ENCODE peak calls at places on chromosome 14, in six cellular contexts. O is mesenchymal stem cell, R is ovary, J is body of pancreas, C is fibroblast of the aortic adventitia, H is cardiac fibroblast. Z is an unnamed sample.

GRCh38 chr14:91155626-91156089 is 41.8 kb downstream of the DGLUCY start:
- DNase-seq in O (no peak), R (no peak), J (no peak), C (no peak), H (no peak), Z (no peak)

GRCh38 chr14:92277031-92277430 is 45.9 kb upstream of the SLC24A4 start:
- DNase-seq in O (peak), R (no peak), J (no peak), C (no peak), H (no peak), Z (no peak)

GRCh38 chr14:33777651-33778050 is 173.2 kb downstream of the EGLN3 start:
- DNase-seq in O (no peak), R (no peak), J (no peak), C (no peak), H (no peak), Z (no peak)

GRCh38 chr14:61288720-61289119 is 7.6 kb upstream of the TMEM30B start:
- DNase-seq in O (no peak), R (no peak), J (no peak), C (no peak), H (no peak), Z (no peak)

GRCh38 chr14:81432171-81432570 is 32.0 kb upstream of the STON2 start:
- DNase-seq in O (no peak), R (no peak), J (no peak), C (peak), H (no peak), Z (no peak)

GRCh38 chr14:101788016-101788695 is 26.6 kb downstream of the PPP2R5C start:
- DNase-seq in O (no peak), R (no peak), J (no peak), C (no peak), H (no peak), Z (no peak)

GRCh38 chr14:67332468-67332867 is 27.1 kb downstream of the ATP6V1D start:
- DNase-seq in O (no peak), R (no peak), J (no peak), C (no peak), H (no peak), Z (no peak)

GRCh38 chr14:88232783-88233182 is 90.3 kb downstream of the KCNK10 start:
- DNase-seq in O (no peak), R (no peak), J (no peak), C (no peak), H (no peak), Z (no peak)

GRCh38 chr14:29016050-29016900 is 249.7 kb downstream of the FOXG1 start:
- DNase-seq in O (peak), R (no peak), J (peak), C (peak), H (peak), Z (no peak)

GRCh38 chr14:49427117-49427516 is 159.1 kb downstream of the RPS29 start:
- DNase-seq in O (no peak), R (no peak), J (no peak), C (no peak), H (no peak), Z (no peak)

GRCh38 chr14:63308723-63309317 is 9.9 kb downstream of the GPHB5 start:
- DNase-seq in O (no peak), R (no peak), J (peak), C (peak), H (peak), Z (no peak)

GRCh38 chr14:33363687-33364086 is 425.0 kb downstream of the NPAS3 start:
- DNase-seq in O (peak), R (no peak), J (no peak), C (no peak), H (peak), Z (no peak)

GRCh38 chr14:78754059-78754458 is 583.9 kb downstream of the NRXN3 start:
- DNase-seq in O (no peak), R (no peak), J (no peak), C (no peak), H (no peak), Z (no peak)

GRCh38 chr14:80664576-80664975 is 277.0 kb downstream of the CEP128 start:
- DNase-seq in O (peak), R (no peak), J (no peak), C (peak), H (peak), Z (no peak)

GRCh38 chr14:58922211-58922940 is 266.1 kb upstream of the DAAM1 start:
- DNase-seq in O (peak), R (no peak), J (no peak), C (no peak), H (no peak), Z (no peak)

GRCh38 chr14:74562515-74563232 is 49.4 kb downstream of the LTBP2 start:
- DNase-seq in O (peak), R (no peak), J (no peak), C (no peak), H (no peak), Z (no peak)

GRCh38 chr14:68343534-68344093 is 449.3 kb downstream of the ZFP36L1 start:
- DNase-seq in O (no peak), R (no peak), J (no peak), C (no peak), H (no peak), Z (no peak)

GRCh38 chr14:87888136-87888999 is 104.6 kb downstream of the GALC start:
- DNase-seq in O (no peak), R (no peak), J (peak), C (peak), H (no peak), Z (no peak)

GRCh38 chr14:67358914-67359313 is 690 bp downstream of the ATP6V1D start:
- DNase-seq in O (peak), R (no peak), J (no peak), C (no peak), H (no peak), Z (no peak)

GRCh38 chr14:98182385-98183055 is 1089.5 kb downstream of the BCL11B start:
- DNase-seq in O (no peak), R (no peak), J (no peak), C (peak), H (peak), Z (no peak)

GRCh38 chr14:37515761-37516160 is 79.3 kb downstream of the FOXA1 start:
- DNase-seq in O (no peak), R (no peak), J (no peak), C (no peak), H (no peak), Z (no peak)

GRCh38 chr14:21526672-21527319 is 650 bp upstream of the SALL2 start:
- DNase-seq in O (no peak), R (no peak), J (no peak), C (no peak), H (no peak), Z (no peak)

GRCh38 chr14:87992720-87993484 is at the start of gene GALC:
- DNase-seq in O (peak), R (peak), J (peak), C (peak), H (peak), Z (peak)

GRCh38 chr14:36454599-36455240 is 65.3 kb downstream of the NKX2-1 start:
- DNase-seq in O (no peak), R (no peak), J (no peak), C (no peak), H (no peak), Z (no peak)

GRCh38 chr14:23175823-23176222 is 7.6 kb downstream of the SLC7A8 start:
- DNase-seq in O (no peak), R (no peak), J (no peak), C (peak), H (peak), Z (no peak)

GRCh38 chr14:75147423-75148071 is 20.7 kb upstream of the NEK9 start:
- DNase-seq in O (peak), R (peak), J (peak), C (peak), H (peak), Z (peak)

GRCh38 chr14:22555573-22556011 is 33.4 kb downstream of the DAD1 start:
- DNase-seq in O (no peak), R (no peak), J (no peak), C (no peak), H (no peak), Z (no peak)

GRCh38 chr14:77498120-77498979 is at the start of gene ISM2:
- DNase-seq in O (peak), R (no peak), J (peak), C (peak), H (peak), Z (no peak)
- H3K4me3 ChIP-seq in O (peak), R (peak), J (peak), C (peak), H (peak), Z (peak)

GRCh38 chr14:64763089-64763782 is 59.0 kb downstream of the PLEKHG3 start:
- DNase-seq in O (no peak), R (peak), J (no peak), C (no peak), H (no peak), Z (no peak)

GRCh38 chr14:64760916-64761315 is 56.7 kb downstream of the PLEKHG3 start:
- DNase-seq in O (no peak), R (peak), J (no peak), C (no peak), H (no peak), Z (no peak)

GRCh38 chr14:64761441-64762043 is 57.3 kb downstream of the PLEKHG3 start:
- DNase-seq in O (peak), R (peak), J (peak), C (no peak), H (no peak), Z (no peak)

GRCh38 chr14:64763801-64764511 is 59.7 kb downstream of the PLEKHG3 start:
- DNase-seq in O (peak), R (peak), J (no peak), C (peak), H (peak), Z (peak)

GRCh38 chr14:64762044-64763034 is 58.1 kb downstream of the PLEKHG3 start:
- DNase-seq in O (peak), R (peak), J (peak), C (peak), H (peak), Z (peak)
- H3K4me3 ChIP-seq in O (no peak), R (no peak), J (no peak), C (no peak), H (no peak), Z (no peak)

DNA sequence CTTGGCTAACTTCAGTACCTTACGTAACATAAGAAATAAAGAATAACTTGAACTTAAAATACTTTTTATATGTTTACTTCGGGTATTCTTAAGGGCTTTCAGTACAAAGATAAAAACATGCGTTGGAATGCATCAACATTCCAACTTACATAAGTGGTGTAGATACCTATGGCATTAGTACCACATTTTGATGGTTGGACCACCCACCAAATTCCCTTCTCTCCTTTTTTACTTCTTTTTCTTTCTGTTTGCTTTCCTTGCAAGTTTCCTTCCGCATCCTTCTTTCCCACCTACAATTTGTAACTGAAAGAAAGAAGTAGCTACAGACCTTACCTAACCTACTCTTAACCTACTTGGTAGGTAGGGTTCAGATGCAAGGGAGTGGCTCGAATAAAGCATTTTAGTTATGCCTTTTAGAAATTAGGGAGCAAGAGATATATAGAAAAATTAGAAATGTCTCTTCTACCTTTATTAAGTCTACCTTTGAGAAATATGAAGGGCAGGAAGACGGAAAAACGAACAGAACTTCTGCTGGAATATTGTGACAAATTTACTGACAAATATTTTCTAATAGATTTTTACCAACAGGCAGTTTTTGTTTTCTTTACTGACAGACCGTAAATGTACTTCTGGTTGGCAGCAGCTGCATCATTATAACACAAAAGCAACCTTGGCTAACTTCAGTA is 2.1 kb upstream of the ARHGAP5 start:
- DNase-seq in O (no peak), R (no peak), J (no peak), C (peak), H (no peak), Z (no peak)
- H3K4me3 ChIP-seq in O (no peak), R (peak), J (no peak), C (peak), H (no peak), Z (peak)

DNA sequence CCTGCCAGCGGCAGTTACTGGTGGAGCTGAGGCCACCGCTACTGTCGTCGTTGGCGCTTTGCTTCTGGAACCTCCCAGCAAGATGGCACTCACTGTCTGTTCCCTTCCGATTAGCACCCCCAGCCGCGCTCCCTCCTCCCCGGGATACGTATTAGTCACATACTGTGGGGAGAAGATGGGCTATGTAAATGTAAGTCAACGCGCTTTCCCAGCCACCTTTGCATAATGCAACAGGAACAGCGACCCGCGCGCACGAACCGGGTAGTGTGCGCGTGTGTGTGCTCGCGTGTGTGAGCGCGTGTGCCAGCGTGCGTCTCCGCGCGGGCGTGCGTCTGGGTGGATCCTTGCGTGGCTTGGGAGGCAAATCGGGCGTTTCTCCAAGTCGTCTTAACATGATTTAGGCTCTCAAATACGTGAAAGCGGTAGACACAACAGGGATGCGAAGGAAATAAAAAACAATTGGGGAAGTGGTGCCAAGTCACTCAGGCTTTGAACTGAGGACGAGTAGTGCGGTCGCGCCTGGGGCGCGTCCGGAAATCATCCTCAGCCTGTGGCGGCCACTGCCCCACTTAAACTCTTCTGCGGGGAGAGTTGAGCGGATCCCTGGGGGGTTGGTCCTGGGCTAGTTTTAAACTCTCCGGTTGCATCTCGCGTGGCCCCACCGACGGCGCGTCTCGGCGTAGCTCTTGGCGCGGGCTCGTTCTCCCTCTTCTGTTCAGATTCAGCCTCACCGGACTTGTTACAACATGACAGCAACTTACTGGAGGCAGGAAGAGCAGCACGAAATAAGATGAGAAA is 1.8 kb downstream of the FLRT2 start:
- DNase-seq in O (peak), R (peak), J (peak), C (peak), H (peak), Z (peak)
- H3K4me3 ChIP-seq in O (peak), R (peak), J (peak), C (peak), H (peak), Z (peak)

GRCh38 chr14:104795468-104795780 is at the start of gene AKT1:
- DNase-seq in O (no peak), R (no peak), J (no peak), C (no peak), H (no peak), Z (no peak)

GRCh38 chr14:104794641-104795467 is 694 bp downstream of the AKT1 start:
- DNase-seq in O (peak), R (no peak), J (peak), C (peak), H (no peak), Z (no peak)

GRCh38 chr14:104796682-104797081 is 1.1 kb upstream of the AKT1 start:
- DNase-seq in O (no peak), R (no peak), J (no peak), C (no peak), H (no peak), Z (no peak)

GRCh38 chr14:104797112-104798044 is 1.8 kb upstream of the AKT1 start:
- DNase-seq in O (peak), R (no peak), J (no peak), C (no peak), H (no peak), Z (no peak)

GRCh38 chr14:104795781-104796681 is 483 bp upstream of the AKT1 start:
- DNase-seq in O (peak), R (peak), J (peak), C (no peak), H (peak), Z (no peak)
- H3K4me3 ChIP-seq in O (peak), R (peak), J (no peak), C (peak), H (peak), Z (peak)

DNA sequence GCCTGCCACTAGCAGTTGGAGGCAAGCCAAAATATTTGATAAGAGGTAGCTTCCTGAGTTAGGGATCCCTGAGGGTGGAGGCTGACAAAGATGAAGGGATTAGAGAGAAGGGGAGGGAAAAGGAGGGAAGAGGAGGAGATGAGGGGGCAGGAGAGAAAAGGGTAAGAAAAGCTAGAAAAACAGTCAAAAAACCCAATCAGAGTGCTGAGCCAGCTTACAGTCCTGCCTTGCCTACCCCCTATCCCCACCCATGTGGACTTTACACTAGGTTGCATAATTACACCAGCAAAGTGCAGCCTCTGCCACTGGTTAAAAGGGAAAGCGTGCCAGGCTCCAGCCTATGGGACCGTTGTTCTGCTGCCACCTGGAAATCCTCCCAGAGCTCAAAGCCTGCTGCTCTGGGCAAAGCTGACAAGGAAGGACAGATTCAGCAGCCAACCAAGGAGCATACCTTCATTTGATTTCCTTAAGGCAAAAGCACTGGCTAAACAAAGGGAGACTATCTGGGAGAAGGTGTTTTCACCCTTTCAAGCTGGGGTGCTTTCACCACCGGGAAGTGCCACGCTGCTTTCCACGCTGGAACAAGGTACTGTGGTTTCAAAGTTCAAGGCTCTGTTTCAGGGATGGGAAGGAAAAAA is 3.9 kb upstream of the NUMB start:
- DNase-seq in O (peak), R (peak), J (peak), C (peak), H (peak), Z (no peak)
- H3K4me3 ChIP-seq in O (no peak), R (no peak), J (no peak), C (peak), H (peak), Z (peak)

GRCh38 chr14:52054678-52055077 is 14.2 kb downstream of the NID2 start:
- DNase-seq in O (no peak), R (no peak), J (no peak), C (no peak), H (no peak), Z (no peak)
- H3K4me3 ChIP-seq in O (no peak), R (no peak), J (no peak), C (no peak), H (no peak), Z (no peak)

GRCh38 chr14:30560581-30560980 is 1.6 kb downstream of the G2E3 start:
- DNase-seq in O (no peak), R (no peak), J (no peak), C (no peak), H (no peak), Z (no peak)
- H3K4me3 ChIP-seq in O (no peak), R (no peak), J (no peak), C (peak), H (no peak), Z (peak)